ENCODE peak calls at places on chromosomes 5 and 9, in five cellular contexts. N is PC-3, W is lung, K is H9, T is glutamatergic neuron. X is an unnamed sample.

GRCh38 chr9:72396247-72397091 is 31.5 kb upstream of the ZFAND5 start:
- DNase-seq in N (peak), W (peak), K (no peak), T (no peak), X (no peak)

GRCh38 chr9:129888085-129888808 is 53.0 kb downstream of the USP20 start:
- DNase-seq in N (no peak), W (peak), K (no peak), T (no peak), X (no peak)

GRCh38 chr5:98679963-98680362 is 93.5 kb upstream of the RGMB start:
- DNase-seq in N (no peak), W (no peak), K (no peak), T (no peak), X (no peak)

GRCh38 chr5:27568811-27569210 is 530.4 kb upstream of the CDH9 start:
- DNase-seq in N (peak), W (no peak), K (no peak), T (no peak), X (no peak)

GRCh38 chr9:1879501-1879900 is 135.6 kb upstream of the SMARCA2 start:
- DNase-seq in N (no peak), W (no peak), K (no peak), T (no peak), X (no peak)

GRCh38 chr9:125461501-125462190 is 200.0 kb downstream of the GAPVD1 start:
- DNase-seq in N (no peak), W (no peak), K (no peak), T (no peak), X (no peak)

GRCh38 chr5:65076251-65076869 is 307.6 kb downstream of the CWC27 start:
- DNase-seq in N (peak), W (peak), K (peak), T (no peak), X (peak)

GRCh38 chr9:69946800-69947437 is 96.7 kb upstream of the MAMDC2 start:
- DNase-seq in N (peak), W (no peak), K (no peak), T (no peak), X (no peak)

GRCh38 chr9:10045598-10045997 is 567.2 kb downstream of the PTPRD start:
- DNase-seq in N (peak), W (no peak), K (no peak), T (no peak), X (no peak)

GRCh38 chr9:135344523-135344901 is 135.1 kb upstream of the PPP1R26 start:
- DNase-seq in N (no peak), W (no peak), K (no peak), T (no peak), X (no peak)

GRCh38 chr9:4787876-4788275 is 4.9 kb upstream of the RCL1 start:
- DNase-seq in N (no peak), W (no peak), K (no peak), T (no peak), X (no peak)

GRCh38 chr9:135262248-135262647 is 174.8 kb downstream of the OLFM1 start:
- DNase-seq in N (no peak), W (no peak), K (no peak), T (no peak), X (no peak)

GRCh38 chr9:107283621-107284616 is 840 bp downstream of the RAD23B start:
- DNase-seq in N (peak), W (peak), K (peak), T (peak), X (peak)

GRCh38 chr9:137761032-137761431 is 116.5 kb upstream of the CACNA1B start:
- DNase-seq in N (no peak), W (no peak), K (no peak), T (no peak), X (no peak)

GRCh38 chr9:3271581-3271980 is 254.2 kb downstream of the RFX3 start:
- DNase-seq in N (no peak), W (no peak), K (peak), T (no peak), X (no peak)

GRCh38 chr5:174589599-174589998 is 134.8 kb upstream of the MSX2 start:
- DNase-seq in N (no peak), W (no peak), K (no peak), T (no peak), X (no peak)

GRCh38 chr5:136012041-136012804 is 16.6 kb upstream of the TGFBI start:
- DNase-seq in N (peak), W (no peak), K (no peak), T (no peak), X (no peak)

GRCh38 chr5:39498247-39498952 is 73.6 kb upstream of the DAB2 start:
- DNase-seq in N (peak), W (no peak), K (no peak), T (no peak), X (no peak)

GRCh38 chr5:23352437-23352836 is 155.0 kb upstream of the PRDM9 start:
- DNase-seq in N (peak), W (no peak), K (peak), T (peak), X (peak)

GRCh38 chr9:90799271-90799860 is 2.3 kb upstream of the SYK start:
- DNase-seq in N (no peak), W (no peak), K (no peak), T (no peak), X (no peak)

GRCh38 chr9:130243015-130243881 is 22.3 kb upstream of the HMCN2 start:
- DNase-seq in N (peak), W (peak), K (peak), T (peak), X (peak)

GRCh38 chr5:163503106-163504090 is 2.0 kb upstream of the MAT2B start:
- DNase-seq in N (peak), W (peak), K (peak), T (peak), X (peak)

GRCh38 chr9:2140600-2141223 is 125.6 kb downstream of the SMARCA2 start:
- DNase-seq in N (no peak), W (no peak), K (no peak), T (no peak), X (no peak)

GRCh38 chr5:129361441-129362025 is 98.6 kb upstream of the ADAMTS19 start:
- DNase-seq in N (peak), W (no peak), K (no peak), T (no peak), X (no peak)

GRCh38 chr5:38473008-38473407 is 83.4 kb downstream of the LIFR start:
- DNase-seq in N (no peak), W (no peak), K (no peak), T (no peak), X (no peak)

GRCh38 chr5:138981131-138981530 is 106.0 kb upstream of the LRRTM2 start:
- DNase-seq in N (peak), W (no peak), K (peak), T (no peak), X (no peak)

GRCh38 chr5:136075339-136075885 is 46.6 kb downstream of the TGFBI start:
- DNase-seq in N (no peak), W (no peak), K (no peak), T (no peak), X (no peak)

GRCh38 chr5:53991942-53992341 is 318.4 kb downstream of the ARL15 start:
- DNase-seq in N (no peak), W (no peak), K (no peak), T (no peak), X (peak)

GRCh38 chr9:107949058-107949457 is 459.5 kb upstream of the KLF4 start:
- DNase-seq in N (no peak), W (no peak), K (no peak), T (no peak), X (no peak)

GRCh38 chr5:140575309-140575708 is 10.7 kb downstream of the SLC35A4 start:
- DNase-seq in N (peak), W (peak), K (peak), T (no peak), X (peak)

GRCh38 chr5:71483355-71483754 is 27.9 kb downstream of the BDP1 start:
- DNase-seq in N (peak), W (no peak), K (no peak), T (no peak), X (no peak)

GRCh38 chr5:73948720-73949119 is 322.7 kb downstream of the ARHGEF28 start:
- DNase-seq in N (no peak), W (no peak), K (no peak), T (no peak), X (no peak)

GRCh38 chr9:114529285-114529684 is 24.0 kb upstream of the WHRN start:
- DNase-seq in N (no peak), W (no peak), K (no peak), T (no peak), X (no peak)

GRCh38 chr5:173012882-173013281 is 29.3 kb downstream of the ATP6V0E1 start:
- DNase-seq in N (no peak), W (peak), K (no peak), T (no peak), X (no peak)

GRCh38 chr5:173016069-173016455 is 32.5 kb downstream of the ATP6V0E1 start:
- DNase-seq in N (no peak), W (no peak), K (no peak), T (no peak), X (no peak)

GRCh38 chr5:173010021-173010420 is 26.4 kb downstream of the ATP6V0E1 start:
- DNase-seq in N (no peak), W (no peak), K (no peak), T (no peak), X (no peak)

GRCh38 chr5:173011602-173012001 is 28.0 kb downstream of the ATP6V0E1 start:
- DNase-seq in N (no peak), W (no peak), K (no peak), T (no peak), X (no peak)

DNA sequence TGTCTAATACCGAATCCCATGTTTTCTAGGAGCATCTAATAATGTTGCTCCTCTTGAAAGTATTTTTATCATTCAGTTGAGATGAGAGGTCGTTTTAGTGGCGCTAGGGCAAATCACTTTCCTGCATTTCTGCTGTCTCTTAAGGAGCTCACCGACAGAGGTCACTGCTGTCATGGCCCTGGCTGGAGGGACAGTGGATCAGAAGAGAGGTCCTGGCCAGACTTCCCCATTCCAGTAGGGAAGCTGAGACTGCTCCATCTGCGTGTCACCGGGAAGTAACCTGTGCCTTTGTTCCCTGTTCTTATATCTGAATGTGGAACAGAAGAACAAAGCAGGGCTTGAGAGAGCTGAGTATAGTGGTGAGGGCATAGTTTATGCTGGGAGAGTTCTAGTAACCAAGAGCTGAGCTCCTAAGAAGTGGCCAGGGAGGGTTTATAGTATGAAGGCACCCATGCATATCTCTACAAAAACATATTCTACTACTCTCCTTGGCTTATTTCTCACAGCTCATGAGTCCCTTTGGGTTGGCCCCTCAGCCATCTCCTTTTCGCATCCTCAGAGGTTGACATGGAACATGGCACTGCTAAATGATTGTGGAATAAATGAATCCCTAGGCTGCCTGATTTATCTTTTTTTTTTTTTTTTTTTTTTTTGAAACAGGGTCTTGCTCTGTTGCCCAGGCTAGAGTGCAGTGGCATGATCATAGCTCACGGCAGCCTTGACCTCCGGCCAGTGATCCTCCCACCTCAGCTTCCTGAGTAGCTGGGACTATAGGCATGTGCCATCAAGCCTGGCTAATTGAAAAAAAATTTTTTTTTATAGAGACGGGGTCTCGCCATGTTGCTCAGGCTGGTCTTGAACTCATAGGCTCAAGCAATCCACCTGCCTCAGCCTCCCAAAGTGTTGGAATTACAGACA is 27.2 kb downstream of the ATP6V0E1 start:
- DNase-seq in N (no peak), W (peak), K (peak), T (no peak), X (peak)
- TF ChIP-seq CTCF in N (no peak), W (peak), K (peak), T (no peak), X (no peak)

DNA sequence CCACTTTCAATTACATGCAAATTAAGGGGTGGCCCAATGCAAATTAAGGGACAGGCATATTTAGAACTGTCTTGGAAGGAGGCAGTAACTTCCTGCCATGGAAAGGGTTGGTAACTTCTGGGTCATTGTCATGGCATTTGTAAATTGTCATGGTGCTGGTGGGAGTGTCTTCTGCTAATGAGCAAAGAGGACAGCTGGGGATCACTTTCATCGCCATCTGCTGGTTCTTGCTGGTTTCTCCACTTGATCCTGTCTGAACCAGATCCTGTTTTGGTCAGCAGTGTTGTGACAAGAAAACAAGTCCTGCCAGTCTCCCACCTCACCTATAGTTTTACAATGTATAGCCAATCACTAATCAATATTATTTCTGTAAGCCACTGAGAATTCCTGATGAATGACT is 23.4 kb upstream of the UGT3A2 start:
- DNase-seq in N (peak), W (no peak), K (peak), T (peak), X (peak)
- TF ChIP-seq CTCF in N (peak), W (no peak), K (peak), T (no peak), X (peak)

GRCh38 chr5:1011226-1011631 is 2.6 kb downstream of the NKD2 start:
- DNase-seq in N (peak), W (no peak), K (peak), T (peak), X (peak)
- TF ChIP-seq CTCF in N (peak), W (no peak), K (peak), T (peak), X (peak)

DNA sequence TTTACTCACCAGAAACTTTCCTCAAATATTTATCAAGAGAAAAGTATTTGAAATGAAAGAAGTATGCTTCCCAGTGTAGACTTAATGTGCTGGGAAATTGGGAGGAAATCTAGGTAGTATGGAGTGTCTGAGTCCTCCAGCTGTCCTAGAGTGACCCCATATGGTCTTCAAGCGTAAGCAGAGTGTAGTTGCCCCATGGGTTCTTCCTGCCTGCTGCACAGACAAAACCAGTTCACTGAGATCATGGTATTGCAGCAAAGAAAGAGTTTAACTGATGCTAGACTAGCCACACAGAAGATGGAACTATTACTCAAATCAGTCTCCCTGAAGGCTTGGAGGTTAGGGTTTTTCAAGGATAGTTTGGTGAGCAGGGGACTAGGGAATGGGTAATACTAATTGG is 114.9 kb upstream of the PRLR start:
- DNase-seq in N (peak), W (no peak), K (no peak), T (no peak), X (no peak)
- TF ChIP-seq CTCF in N (peak), W (no peak), K (peak), T (no peak), X (no peak)

GRCh38 chr5:161562446-161562845 is 15.9 kb upstream of the GABRB2 start:
- DNase-seq in N (no peak), W (no peak), K (no peak), T (no peak), X (no peak)
- TF ChIP-seq CTCF in N (no peak), W (no peak), K (no peak), T (no peak), X (no peak)

GRCh38 chr5:126129431-126129830 is 293.8 kb upstream of the GRAMD2B start:
- DNase-seq in N (no peak), W (no peak), K (no peak), T (no peak), X (no peak)
- TF ChIP-seq CTCF in N (no peak), W (no peak), K (no peak), T (no peak), X (no peak)

GRCh38 chr9:112232233-112232632 is 57.1 kb upstream of the SUSD1 start:
- DNase-seq in N (no peak), W (no peak), K (no peak), T (no peak), X (no peak)
- TF ChIP-seq CTCF in N (no peak), W (no peak), K (no peak), T (no peak), X (no peak)

X was measured in endothelial cell.